ENCODE peak calls at places on chromosomes 7 and 10, in four cellular contexts. P, R, G and A are unnamed samples. For H3K9me3, the result is how much of the 10 kb centered on the place peaks cover.

GRCh38 chr7:23491502-23491901 is 21.2 kb upstream of the IGF2BP3 start:
- DNase-seq in P (no peak), R (no peak), G (no peak), A (no peak)

GRCh38 chr7:27364344-27364758 is 121.7 kb downstream of the EVX1 start:
- DNase-seq in P (peak), G (peak), R (peak), A (no peak)

GRCh38 chr10:126104767-126105166 is 208.4 kb downstream of the FANK1 start:
- DNase-seq in G (peak), R (peak), P (peak), A (no peak)

GRCh38 chr7:2863461-2864066 is 19.5 kb upstream of the GNA12 start:
- DNase-seq in G (peak), P (peak), R (peak), A (no peak)

GRCh38 chr7:33043875-33044718 is 18.5 kb downstream of the NT5C3A start:
- DNase-seq in R (no peak), G (no peak), P (no peak), A (no peak)

GRCh38 chr10:17348111-17349008 is 106.0 kb downstream of the ST8SIA6 start:
- DNase-seq in P (peak), G (peak), R (peak), A (no peak)

GRCh38 chr10:131926253-131926652 is 25.4 kb downstream of the PPP2R2D start:
- DNase-seq in R (no peak), P (no peak), G (no peak), A (no peak)

GRCh38 chr7:135933509-135934188 is 43.5 kb downstream of the MTPN start:
- DNase-seq in P (no peak), R (no peak), G (no peak), A (no peak)

GRCh38 chr10:130064783-130065182 is 45.8 kb downstream of the C10orf143 start:
- DNase-seq in G (no peak), P (no peak), R (no peak), A (no peak)

GRCh38 chr10:37667736-37668135 is 189.7 kb downstream of the ZNF248 start:
- DNase-seq in P (no peak), G (no peak), R (no peak), A (no peak)

GRCh38 chr10:121862624-121863023 is 65.2 kb downstream of the ATE1 start:
- DNase-seq in P (no peak), R (no peak), G (no peak), A (no peak)

GRCh38 chr7:23109470-23109869 is 3.9 kb downstream of the KLHL7 start:
- DNase-seq in G (no peak), P (no peak), R (no peak), A (no peak)

GRCh38 chr10:35352508-35352907 is 16.2 kb downstream of the CCNY start:
- DNase-seq in P (no peak), G (no peak), R (no peak), A (no peak)

GRCh38 chr10:102904337-102904736 is 13.8 kb upstream of the CNNM2 start:
- DNase-seq in G (no peak), R (no peak), P (no peak), A (no peak)

GRCh38 chr7:93461350-93461749 is 113.2 kb downstream of the CALCR start:
- DNase-seq in G (no peak), R (no peak), P (no peak), A (no peak)

GRCh38 chr10:101223274-101224059 is 5.8 kb downstream of the LBX1 start:
- DNase-seq in R (no peak), P (no peak), G (no peak), A (no peak)

GRCh38 chr10:44972874-44973306 is 5.7 kb downstream of the DEPP1 start:
- DNase-seq in P (no peak), G (no peak), R (peak), A (no peak)

GRCh38 chr10:96374639-96374984 is 15.8 kb upstream of the OPALIN start:
- DNase-seq in G (no peak), P (no peak), R (peak), A (no peak)

GRCh38 chr10:101120884-101121660 is 10.0 kb upstream of the TLX1 start:
- DNase-seq in G (no peak), P (no peak), R (no peak), A (no peak)

GRCh38 chr10:64576497-64576896 is 1055.3 kb downstream of the REEP3 start:
- DNase-seq in G (no peak), P (no peak), R (peak), A (no peak)

GRCh38 chr10:127715782-127716378 is 21.1 kb upstream of the FOXI2 start:
- DNase-seq in P (no peak), R (no peak), G (no peak), A (no peak)

GRCh38 chr10:106920538-106920937 is 244.0 kb downstream of the SORCS1 start:
- DNase-seq in G (no peak), R (no peak), P (no peak), A (no peak)

GRCh38 chr7:157641866-157642265 is 305.1 kb downstream of the DNAJB6 start:
- DNase-seq in G (no peak), P (no peak), R (no peak), A (no peak)

GRCh38 chr7:157635669-157636068 is 298.9 kb downstream of the DNAJB6 start:
- DNase-seq in P (no peak), G (no peak), R (no peak), A (no peak)

GRCh38 chr7:157640144-157640543 is 303.3 kb downstream of the DNAJB6 start:
- DNase-seq in G (no peak), P (no peak), R (no peak), A (no peak)

GRCh38 chr7:157637216-157637954 is 300.6 kb downstream of the DNAJB6 start:
- DNase-seq in G (no peak), P (no peak), R (no peak), A (no peak)

GRCh38 chr7:157638563-157638962 is 301.8 kb downstream of the DNAJB6 start:
- DNase-seq in R (no peak), G (no peak), P (no peak), A (no peak)
- H3K9me3 ChIP-seq in R (under half), G (under half), P (under half), A (under half)

GRCh38 chr7:1669954-1670893 is at the start of gene ELFN1:
- DNase-seq in R (peak), P (no peak), G (no peak), A (peak)

GRCh38 chr7:1667566-1668485 is 2.3 kb upstream of the ELFN1 start:
- DNase-seq in R (peak), P (no peak), G (no peak), A (no peak)

GRCh38 chr7:1669486-1669951 is 558 bp upstream of the ELFN1 start:
- DNase-seq in P (no peak), G (no peak), R (no peak), A (no peak)

GRCh38 chr7:1668486-1668931 is 1.6 kb upstream of the ELFN1 start:
- DNase-seq in P (no peak), R (peak), G (peak), A (no peak)

DNA sequence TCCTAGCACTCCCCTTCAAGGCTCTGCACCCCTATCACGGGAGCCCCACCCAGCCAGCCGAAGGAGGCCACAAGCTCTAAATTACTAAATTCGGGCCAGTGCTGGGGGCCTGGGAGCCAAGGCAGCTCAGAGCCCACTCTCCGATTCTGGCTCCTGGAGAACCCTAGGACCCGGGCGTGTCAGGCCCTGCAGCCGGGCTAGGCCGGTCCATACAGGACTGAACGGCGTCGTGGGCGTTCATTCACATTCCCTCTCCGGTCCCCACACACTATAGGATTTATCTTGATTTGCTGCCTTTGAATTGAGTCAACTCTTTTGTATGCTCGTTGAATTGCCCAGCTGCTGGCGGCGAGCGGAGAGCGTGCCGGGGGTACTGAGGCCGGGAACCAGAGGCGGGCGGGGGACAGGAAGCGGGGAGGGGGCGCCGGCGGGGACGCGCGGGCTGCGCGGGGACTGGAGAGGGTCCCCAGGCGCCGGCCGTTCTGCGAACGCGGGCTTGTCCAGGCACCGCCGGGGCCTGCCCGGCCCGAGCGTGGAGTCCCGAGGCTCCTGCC is 1.1 kb upstream of the ELFN1 start:
- DNase-seq in G (no peak), P (no peak), R (peak), A (no peak)
- H3K9me3 ChIP-seq in G (under half), P (under half), R (under half), A (under half)

DNA sequence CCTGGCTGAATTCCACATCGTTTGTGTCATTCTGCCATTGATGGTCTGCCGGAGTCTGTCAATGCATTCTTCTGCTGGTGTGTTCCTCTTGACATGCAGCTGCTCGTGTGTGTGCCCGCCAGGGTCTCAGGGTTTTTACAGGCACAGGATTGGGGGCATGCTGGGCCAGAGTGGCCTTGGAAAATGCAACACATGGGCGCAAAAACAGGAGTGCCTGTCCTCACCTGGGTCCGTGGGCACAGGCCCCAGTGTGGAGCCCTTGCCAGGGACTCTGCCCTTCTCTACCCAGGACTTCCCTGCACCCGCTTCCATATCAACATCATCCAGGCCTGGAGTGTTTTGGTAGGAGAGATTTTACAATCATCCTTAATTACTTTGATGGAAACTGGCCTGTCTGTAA is 340.7 kb downstream of the KIF20B start:
- DNase-seq in P (no peak), R (no peak), G (no peak), A (no peak)
- H3K9me3 ChIP-seq in P (under half), R (under half), G (under half), A (under half)

GRCh38 chr7:260441-261281 is 29.3 kb upstream of the FOXL3 start:
- DNase-seq in G (peak), R (peak), P (no peak), A (no peak)
- H3K9me3 ChIP-seq in G (under half), R (under half), P (under half), A (under half)

DNA sequence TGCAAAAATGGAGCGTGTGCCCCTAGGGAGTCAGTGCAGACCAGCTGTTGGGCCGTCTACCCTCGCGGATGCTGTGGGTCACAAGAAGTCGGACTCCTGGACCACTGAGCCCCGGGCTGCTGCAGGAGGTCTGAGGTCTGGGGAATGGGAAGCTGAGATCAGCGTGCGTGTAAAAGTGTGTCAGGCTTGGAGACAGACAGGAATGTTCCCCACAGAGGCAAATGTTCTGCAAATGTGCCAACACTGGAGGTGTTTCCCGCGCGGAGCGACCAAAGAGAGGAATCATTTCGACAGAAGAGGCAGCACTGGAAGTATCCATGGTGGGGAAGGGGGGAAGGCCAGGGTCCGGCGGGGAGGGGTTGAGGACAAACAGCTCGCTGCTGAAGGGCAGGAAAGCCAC is 643.8 kb upstream of the MGMT start:
- DNase-seq in R (no peak), G (no peak), P (no peak), A (no peak)
- H3K9me3 ChIP-seq in R (under half), G (under half), P (under half), A (under half)

DNA sequence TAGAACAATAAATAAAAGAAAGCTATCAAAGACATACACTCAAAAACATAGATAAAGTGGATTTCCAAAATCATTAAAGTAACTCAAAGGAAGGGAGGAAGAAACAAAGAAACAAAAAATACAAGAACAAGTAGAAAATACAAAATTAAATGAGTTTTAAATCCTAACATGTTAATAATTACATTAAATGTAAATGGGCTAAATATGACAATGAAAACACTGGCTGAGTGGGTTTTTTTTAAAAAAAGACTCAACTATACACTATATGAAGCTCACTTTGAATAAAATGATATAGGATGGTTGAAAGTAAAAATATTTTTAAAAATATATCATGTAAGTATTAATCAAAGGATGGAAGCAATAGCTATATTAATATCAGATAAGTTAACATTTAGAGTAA is 371.4 kb downstream of the PTPRN2 start:
- DNase-seq in G (no peak), R (no peak), P (no peak), A (no peak)
- H3K9me3 ChIP-seq in G (half or more), R (under half), P (under half), A (under half)